ENCODE peak calls at places on chromosomes 5 and 9, in ten cellular contexts. S is fibroblast of the conjunctiva; P is body of pancreas; N is effector memory CD4-positive, alpha-beta T cell; M is HEK293T; V is activated CD8-positive, alpha-beta memory T cell treated with anti-CD3 and anti-CD28 coated beads for 48 hours; H is COR-L47; Z is anterior cingulate cortex; G is HL-60; L is activated gamma-delta T cell treated with anti-CD3 and anti-CD28 coated beads, Interleukin-2, amount 50 U/mL, for 16 hours. O is an unnamed sample.

GRCh38 chr5:39420482-39421145 is 4.2 kb downstream of the DAB2 start:
- DNase-seq in S (peak), P (peak), N (no peak), M (no peak), V (no peak), H (no peak), Z (peak), G (no peak), L (no peak), O (peak)

GRCh38 chr5:402615-403359 is 40.2 kb upstream of the EXOC3 start:
- DNase-seq in S (no peak), P (no peak), N (no peak), M (no peak), V (no peak), H (no peak), Z (no peak), G (peak), L (no peak), O (no peak)

GRCh38 chr9:79682076-79682736 is 110.4 kb downstream of the TLE4 start:
- DNase-seq in S (no peak), P (no peak), N (no peak), M (no peak), V (no peak), H (no peak), Z (no peak), G (no peak), L (no peak), O (peak)

GRCh38 chr9:35675732-35676392 is 2.1 kb downstream of the CA9 start:
- DNase-seq in S (no peak), P (no peak), N (no peak), M (no peak), V (no peak), H (peak), Z (peak), G (no peak), L (no peak), O (no peak)

GRCh38 chr5:14081791-14082190 is 61.4 kb upstream of the TRIO start:
- DNase-seq in S (no peak), P (no peak), N (no peak), M (no peak), V (no peak), H (no peak), Z (no peak), G (no peak), L (no peak), O (no peak)

GRCh38 chr5:39451293-39451692 is 26.5 kb upstream of the DAB2 start:
- DNase-seq in S (no peak), P (no peak), N (no peak), M (no peak), V (no peak), H (no peak), Z (no peak), G (no peak), L (no peak), O (no peak)

GRCh38 chr5:167643616-167644015 is 647.8 kb upstream of the WWC1 start:
- DNase-seq in S (peak), P (no peak), N (no peak), M (no peak), V (no peak), H (no peak), Z (no peak), G (no peak), L (no peak), O (peak)

GRCh38 chr5:17743580-17744435 is 109.5 kb downstream of the TAF11L14 start:
- DNase-seq in S (peak), P (no peak), N (no peak), M (no peak), V (no peak), H (no peak), Z (no peak), G (no peak), L (no peak), O (no peak)

GRCh38 chr5:41410307-41410706 is 100.1 kb downstream of the PLCXD3 start:
- DNase-seq in S (no peak), P (no peak), N (no peak), M (no peak), V (no peak), H (no peak), Z (no peak), G (no peak), L (no peak), O (peak)

GRCh38 chr9:136865768-136866103 is 372 bp downstream of the EDF1 start:
- DNase-seq in S (no peak), P (no peak), N (no peak), M (no peak), V (no peak), H (no peak), Z (no peak), G (no peak), L (no peak), O (no peak)

GRCh38 chr5:57298985-57299491 is 125.2 kb downstream of the GPBP1 start:
- DNase-seq in S (peak), P (peak), N (peak), M (peak), V (no peak), H (peak), Z (peak), G (peak), L (no peak), O (peak)

GRCh38 chr5:137344723-137345322 is 154.3 kb downstream of the SPOCK1 start:
- DNase-seq in S (peak), P (peak), N (no peak), M (peak), V (no peak), H (peak), Z (no peak), G (peak), L (no peak), O (peak)

GRCh38 chr9:35842795-35843194 is 13.8 kb downstream of the TMEM8B start:
- DNase-seq in S (no peak), P (no peak), N (no peak), M (no peak), V (no peak), H (no peak), Z (no peak), G (no peak), L (no peak), O (no peak)

GRCh38 chr5:171162602-171163001 is 146.4 kb upstream of the TLX3 start:
- DNase-seq in S (no peak), P (no peak), N (no peak), M (peak), V (no peak), H (no peak), Z (no peak), G (peak), L (no peak), O (no peak)

GRCh38 chr5:174157048-174157447 is 111.5 kb downstream of the NSG2 start:
- DNase-seq in S (no peak), P (no peak), N (no peak), M (no peak), V (no peak), H (no peak), Z (no peak), G (no peak), L (no peak), O (no peak)

GRCh38 chr9:136045595-136046554 is 49.2 kb downstream of the NACC2 start:
- DNase-seq in S (no peak), P (peak), N (no peak), M (no peak), V (no peak), H (no peak), Z (no peak), G (peak), L (no peak), O (peak)

GRCh38 chr5:1141827-1142226 is 30.0 kb upstream of the SLC12A7 start:
- DNase-seq in S (no peak), P (no peak), N (no peak), M (no peak), V (no peak), H (peak), Z (no peak), G (no peak), L (no peak), O (no peak)

GRCh38 chr5:169705322-169705721 is 68.2 kb downstream of the DOCK2 start:
- DNase-seq in S (no peak), P (no peak), N (no peak), M (no peak), V (no peak), H (no peak), Z (no peak), G (peak), L (no peak), O (no peak)

GRCh38 chr5:102049517-102049916 is 246.6 kb downstream of the SLCO4C1 start:
- DNase-seq in S (no peak), P (no peak), N (no peak), M (no peak), V (no peak), H (peak), Z (no peak), G (no peak), L (no peak), O (no peak)

GRCh38 chr5:154309361-154309725 is 118.8 kb downstream of the GALNT10 start:
- DNase-seq in S (no peak), P (no peak), N (no peak), M (no peak), V (no peak), H (no peak), Z (no peak), G (no peak), L (no peak), O (peak)

GRCh38 chr5:26245327-26245726 is 793.1 kb downstream of the CDH9 start:
- DNase-seq in S (no peak), P (no peak), N (no peak), M (no peak), V (no peak), H (no peak), Z (no peak), G (no peak), L (no peak), O (no peak)

GRCh38 chr5:177319913-177320588 is 8.4 kb upstream of the MXD3 start:
- DNase-seq in S (no peak), P (no peak), N (no peak), M (no peak), V (no peak), H (no peak), Z (no peak), G (peak), L (no peak), O (no peak)

GRCh38 chr9:77854916-77855314 is 176.7 kb downstream of the GNAQ start:
- DNase-seq in S (no peak), P (no peak), N (no peak), M (no peak), V (no peak), H (no peak), Z (no peak), G (no peak), L (no peak), O (no peak)

GRCh38 chr5:172789687-172790495 is 18.9 kb upstream of the DUSP1 start:
- DNase-seq in S (no peak), P (no peak), N (no peak), M (peak), V (no peak), H (no peak), Z (no peak), G (no peak), L (no peak), O (peak)

GRCh38 chr9:121639619-121640018 is 11.8 kb upstream of the DAB2IP start:
- DNase-seq in S (no peak), P (no peak), N (no peak), M (no peak), V (no peak), H (no peak), Z (no peak), G (no peak), L (no peak), O (no peak)

GRCh38 chr5:32710859-32711692 is at the start of gene NPR3:
- DNase-seq in S (no peak), P (no peak), N (no peak), M (no peak), V (no peak), H (no peak), Z (no peak), G (no peak), L (no peak), O (no peak)

GRCh38 chr5:98510111-98510510 is 263.4 kb upstream of the RGMB start:
- DNase-seq in S (no peak), P (peak), N (no peak), M (no peak), V (no peak), H (peak), Z (no peak), G (no peak), L (no peak), O (no peak)

GRCh38 chr9:20835364-20836286 is 151.6 kb downstream of the FOCAD start:
- DNase-seq in S (no peak), P (peak), N (no peak), M (no peak), V (no peak), H (peak), Z (no peak), G (no peak), L (no peak), O (peak)

GRCh38 chr9:110520120-110520701 is 59.3 kb downstream of the SVEP1 start:
- DNase-seq in S (peak), P (no peak), N (no peak), M (no peak), V (no peak), H (no peak), Z (no peak), G (no peak), L (no peak), O (peak)